ENCODE peak calls at places on chromosomes 5 and 9, in four cellular contexts. Q is right cardiac atrium; R is retina; M is stimulated activated naive CD8-positive, alpha-beta T cell treated with anti-CD3 and anti-CD28 coated beads, Interleukin-15, Interleukin-2, amounts not matched to agents 100 U/mL and 50 U/mL, for 24 hours. H is an unnamed sample.

GRCh38 chr5:139757727-139758509 is 37.7 kb upstream of the PSD2 start:
- DNase-seq in Q (no peak), R (peak), M (no peak), H (peak)

GRCh38 chr9:120877276-120878034 is 467 bp upstream of the PHF19 start:
- DNase-seq in Q (peak), R (peak), M (peak), H (peak)

GRCh38 chr5:89374144-89374784 is 491.3 kb upstream of the MEF2C start:
- DNase-seq in Q (no peak), R (no peak), M (no peak), H (no peak)

GRCh38 chr5:172335721-172336120 is 52.2 kb upstream of the UBTD2 start:
- DNase-seq in Q (no peak), R (no peak), M (no peak), H (no peak)

GRCh38 chr5:92313385-92313784 is 930.3 kb upstream of the ARRDC3 start:
- DNase-seq in Q (no peak), R (no peak), M (no peak), H (no peak)

GRCh38 chr5:140327589-140327988 is 18.8 kb downstream of the HBEGF start:
- DNase-seq in Q (no peak), R (peak), M (no peak), H (peak)

GRCh38 chr9:128771745-128772519 is at the start of gene ZER1:
- DNase-seq in Q (peak), R (peak), M (peak), H (peak)

GRCh38 chr9:113302792-113303418 is at the start of gene RNF183:
- DNase-seq in Q (no peak), R (peak), M (no peak), H (peak)

GRCh38 chr5:139571966-139572365 is 10.8 kb downstream of the UBE2D2 start:
- DNase-seq in Q (no peak), R (no peak), M (no peak), H (no peak)

GRCh38 chr9:35035851-35036701 is 36.3 kb downstream of the VCP start:
- DNase-seq in Q (peak), R (peak), M (peak), H (peak)